ENCODE peak calls at places on chromosomes 7 and 10, in six cellular contexts. C is HCT116, X is neural progenitor cell, M is left ventricle myocardium inferior, K is neuronal stem cell, Y is colonic mucosa. D is an unnamed sample. For H3K4me1, the result is how much of the 10 kb centered on the place peaks cover.

GRCh38 chr7:142745783-142746182 is 3.5 kb upstream of the PRSS1 start:
- DNase-seq in M (no peak), K (no peak), X (no peak), C (no peak), Y (no peak), D (no peak)

GRCh38 chr10:130300608-130301025 is 164.4 kb downstream of the GLRX3 start:
- DNase-seq in C (no peak), Y (no peak), M (peak), K (no peak), X (no peak), D (no peak)

GRCh38 chr10:27745719-27746363 is at the start of gene MKX:
- DNase-seq in K (peak), M (peak), X (peak), Y (peak), C (no peak), D (no peak)

GRCh38 chr7:99135938-99136337 is 8.0 kb downstream of the SMURF1 start:
- DNase-seq in M (no peak), X (no peak), C (no peak), K (no peak), Y (no peak), D (no peak)

GRCh38 chr7:31497501-31497900 is 16.4 kb upstream of the ITPRID1 start:
- DNase-seq in Y (no peak), X (no peak), M (no peak), C (no peak), K (no peak), D (no peak)

GRCh38 chr10:14259696-14260595 is 70.8 kb downstream of the FRMD4A start:
- DNase-seq in K (no peak), Y (no peak), M (no peak), X (no peak), C (no peak), D (no peak)

GRCh38 chr7:92882760-92883159 is 46.4 kb upstream of the CDK6 start:
- DNase-seq in C (no peak), X (no peak), Y (no peak), M (no peak), K (no peak), D (no peak)

GRCh38 chr10:130078120-130078519 is 32.5 kb downstream of the C10orf143 start:
- DNase-seq in C (no peak), Y (no peak), K (no peak), X (no peak), M (no peak), D (no peak)

GRCh38 chr7:15288746-15289145 is 273.1 kb downstream of the AGMO start:
- DNase-seq in K (no peak), C (no peak), M (no peak), X (no peak), Y (no peak), D (no peak)

GRCh38 chr10:14751576-14752330 is 22.9 kb downstream of the FAM107B start:
- DNase-seq in Y (peak), C (no peak), K (no peak), M (peak), X (no peak), D (no peak)

GRCh38 chr10:89837173-89838001 is 136.0 kb downstream of the KIF20B start:
- DNase-seq in C (no peak), Y (peak), K (no peak), M (peak), X (no peak), D (no peak)

GRCh38 chr10:119396008-119396708 is 146.4 kb downstream of the RGS10 start:
- DNase-seq in C (no peak), M (no peak), X (no peak), Y (no peak), K (no peak), D (no peak)

GRCh38 chr7:96992624-96993452 is 12.5 kb upstream of the DLX6 start:
- DNase-seq in C (no peak), Y (no peak), K (peak), X (peak), M (no peak), D (no peak)

GRCh38 chr7:85186521-85187241 is at the start of gene SEMA3D:
- DNase-seq in C (peak), K (peak), X (peak), M (peak), Y (peak), D (no peak)

GRCh38 chr7:143305423-143306070 is 10.4 kb upstream of the CLCN1 start:
- DNase-seq in X (peak), M (peak), Y (peak), C (peak), K (no peak), D (no peak)

DNA sequence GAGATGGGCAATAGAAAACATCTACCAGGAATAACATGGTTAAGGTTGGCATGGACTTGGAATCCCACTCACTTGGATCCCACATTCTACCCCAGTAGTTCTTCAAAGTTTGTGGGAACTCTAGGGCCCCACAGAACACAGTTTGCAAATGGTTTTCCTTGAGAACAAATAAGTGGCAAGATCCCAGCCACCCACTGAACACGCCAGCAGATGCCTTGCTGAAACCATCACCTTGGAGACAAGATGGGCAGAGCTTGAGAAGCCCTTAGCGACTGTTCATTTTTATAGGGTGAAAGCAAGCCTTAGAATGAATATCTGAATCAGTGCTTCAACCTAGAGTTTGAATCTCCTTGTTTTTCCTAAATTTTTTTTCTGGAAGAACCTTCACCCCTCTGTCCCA is 349.1 kb downstream of the RPS24 start:
- DNase-seq in X (no peak), K (no peak), M (no peak), Y (no peak), C (no peak), D (no peak)
- H3K4me3 ChIP-seq in X (no peak), K (no peak), M (no peak), Y (no peak), C (no peak), D (no peak)

DNA sequence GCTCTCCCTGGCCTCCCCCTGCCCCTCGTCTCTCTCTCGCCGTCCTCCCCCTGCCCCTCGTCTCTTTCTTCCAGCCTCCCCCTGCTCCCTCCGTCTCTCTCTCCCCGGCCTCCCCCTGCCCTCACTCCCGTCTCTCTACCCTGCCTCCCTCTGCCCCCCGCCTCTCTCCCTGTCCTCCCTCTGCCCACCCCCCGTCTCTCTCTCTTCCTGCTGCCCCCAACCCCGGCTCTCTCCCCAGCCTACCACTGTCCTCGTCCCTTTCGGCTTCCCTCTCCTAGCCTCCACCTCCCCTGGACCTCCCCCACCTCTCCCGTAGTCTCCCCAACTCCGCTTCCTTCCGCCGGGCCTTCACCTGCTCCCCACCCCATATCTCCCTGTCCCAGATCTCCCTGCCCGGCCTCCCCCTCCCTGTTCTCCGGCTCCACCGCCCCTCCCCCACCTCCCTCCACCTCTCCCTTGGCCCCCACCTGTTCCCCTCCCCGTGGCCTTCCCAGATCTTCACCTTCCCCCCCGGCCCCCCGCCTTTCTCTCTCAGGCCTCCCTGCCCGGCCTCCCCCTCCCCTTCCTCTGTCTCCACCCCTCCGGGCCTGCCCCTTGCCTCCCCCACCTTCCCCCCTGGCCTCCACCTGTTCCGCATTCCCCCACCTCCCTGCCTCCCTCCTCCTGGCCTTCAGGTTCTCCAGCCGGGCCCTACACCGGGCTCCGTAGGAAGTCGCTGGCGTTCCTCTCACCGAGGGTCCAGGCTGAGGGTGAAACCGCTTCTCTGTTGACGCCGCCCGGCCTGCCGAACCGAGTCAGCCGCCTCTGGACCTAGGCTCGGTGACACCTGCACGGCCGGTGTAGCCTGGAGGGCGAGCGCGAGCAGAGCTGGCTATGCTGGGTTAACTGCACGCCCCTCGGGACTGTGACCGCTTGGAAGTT is 1.2 kb downstream of the GET4 start:
- DNase-seq in X (peak), C (no peak), K (no peak), Y (peak), M (no peak), D (no peak)
- H3K4me1 ChIP-seq in X (under half), C (under half), K (under half), Y (under half), M (half or more), D (under half)

GRCh38 chr7:117097860-117098259 is 144.6 kb downstream of the ST7 start:
- DNase-seq in Y (no peak), C (no peak), M (no peak), K (no peak), X (no peak), D (no peak)

GRCh38 chr7:117094457-117094856 is 141.2 kb downstream of the ST7 start:
- DNase-seq in M (no peak), X (no peak), C (no peak), K (no peak), Y (no peak), D (no peak)

GRCh38 chr7:117095055-117095454 is 141.8 kb downstream of the ST7 start:
- DNase-seq in M (no peak), C (no peak), Y (no peak), K (no peak), X (no peak), D (no peak)

GRCh38 chr7:117098457-117098856 is 145.2 kb downstream of the ST7 start:
- DNase-seq in X (no peak), C (no peak), K (no peak), M (no peak), Y (no peak), D (no peak)

DNA sequence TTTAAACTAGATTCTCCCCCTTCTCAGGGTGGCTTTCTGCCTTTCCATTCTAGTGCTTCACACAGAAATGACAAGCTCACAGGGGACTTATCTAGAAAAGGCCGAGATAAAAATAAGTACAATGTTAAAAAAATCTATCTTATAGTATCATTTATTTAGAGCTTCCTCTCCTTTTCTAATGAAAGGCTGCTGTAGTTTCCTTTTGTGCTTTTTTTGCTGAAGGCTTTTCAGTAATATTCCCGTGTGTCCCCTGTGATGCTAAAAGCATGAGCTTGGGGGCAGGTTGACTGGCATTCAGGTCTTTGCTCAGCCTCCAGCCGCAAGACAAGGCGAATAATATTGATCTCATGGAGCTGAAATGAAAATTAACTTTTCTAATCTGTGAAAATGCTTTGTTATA is 143.0 kb downstream of the ST7 start:
- DNase-seq in M (no peak), X (no peak), Y (no peak), C (no peak), K (no peak), D (no peak)
- H3K27ac ChIP-seq in M (no peak), X (no peak), Y (no peak), C (no peak), K (no peak), D (no peak)

GRCh38 chr10:91591792-91592165 is 41.1 kb downstream of the PPP1R3C start:
- DNase-seq in C (no peak), M (no peak), K (no peak), X (no peak), Y (no peak), D (no peak)
- H3K4me3 ChIP-seq in C (no peak), M (peak), K (no peak), X (no peak), Y (no peak), D (no peak)

DNA sequence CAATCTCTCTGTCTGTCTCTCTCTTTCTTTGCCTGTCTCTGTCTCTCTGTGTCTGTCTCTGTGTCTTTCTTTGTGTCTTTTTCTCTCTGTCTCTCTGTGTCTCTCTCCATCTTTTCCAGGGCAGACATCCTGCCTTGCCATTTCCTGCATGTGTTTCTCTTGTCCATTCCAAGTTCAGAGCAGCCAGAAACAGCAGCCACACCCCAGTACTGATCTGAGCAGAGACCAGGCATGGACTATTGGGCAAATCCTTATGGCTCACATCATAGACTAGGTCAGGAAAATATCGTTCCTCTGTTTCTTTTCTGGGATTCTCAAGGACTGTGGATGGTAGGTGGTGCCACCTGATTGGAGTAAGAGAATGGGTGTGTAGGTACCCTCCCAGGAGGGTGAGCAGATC is 95.8 kb downstream of the RAMP3 start:
- DNase-seq in C (no peak), X (no peak), Y (no peak), K (no peak), M (no peak), D (no peak)
- H3K4me1 ChIP-seq in C (under half), X (under half), Y (under half), K (under half), M (under half), D (under half)

GRCh38 chr10:77939561-77940001 is 13.0 kb upstream of the DLG5 start:
- DNase-seq in C (no peak), K (no peak), X (peak), Y (peak), M (peak), D (no peak)
- H3K27ac ChIP-seq in C (no peak), K (no peak), X (no peak), Y (no peak), M (no peak), D (peak)

DNA sequence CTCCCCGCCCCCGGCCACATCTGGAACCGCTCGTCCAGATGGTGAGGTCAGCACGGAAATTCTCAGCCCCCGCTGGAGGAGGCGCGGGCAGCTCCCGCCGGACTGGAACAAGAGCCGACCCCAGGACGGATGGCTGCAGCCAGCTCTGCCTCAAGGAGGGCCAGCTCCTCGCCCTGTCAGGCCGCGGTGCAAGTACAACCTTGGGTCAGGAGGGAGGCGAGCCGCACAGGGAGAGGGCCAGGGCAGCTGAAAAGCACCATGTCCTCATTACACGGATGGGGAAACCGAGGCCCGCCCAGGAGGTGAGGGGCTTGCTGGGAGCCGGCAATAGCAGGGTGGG is 3.8 kb upstream of the GRIFIN start:
- DNase-seq in X (no peak), C (no peak), M (no peak), Y (no peak), K (no peak), D (no peak)
- H3K4me3 ChIP-seq in X (no peak), C (no peak), M (no peak), Y (no peak), K (no peak), D (no peak)

GRCh38 chr10:35413985-35414861 is 77.9 kb downstream of the CCNY start:
- DNase-seq in Y (no peak), X (no peak), K (no peak), M (no peak), C (no peak), D (no peak)
- H3K4me1 ChIP-seq in Y (under half), X (under half), K (under half), M (half or more), C (under half), D (under half)

DNA sequence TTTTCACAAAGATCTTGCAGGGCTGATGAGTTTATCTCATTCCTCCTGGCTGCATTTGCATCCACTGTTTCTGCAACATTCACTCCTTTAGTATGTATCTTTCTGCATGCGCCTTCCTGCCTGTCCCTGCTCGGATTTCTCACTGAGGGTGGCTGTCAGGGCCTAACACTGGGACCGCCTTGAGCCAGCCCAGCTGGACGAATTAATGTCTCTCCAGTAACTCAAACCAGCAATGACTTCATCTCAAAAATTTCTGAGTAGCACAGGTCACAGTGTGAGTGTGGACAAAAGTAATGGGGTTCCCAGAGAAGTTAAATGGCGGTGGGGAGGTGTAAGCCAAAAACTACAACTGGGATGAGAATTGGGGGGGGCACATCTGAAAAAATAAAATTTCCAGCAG is 444.0 kb upstream of the MGMT start:
- DNase-seq in M (peak), X (no peak), Y (no peak), K (no peak), C (no peak), D (no peak)
- H3K27ac ChIP-seq in M (peak), X (no peak), Y (no peak), K (no peak), C (no peak), D (no peak)

D was measured in esophagus squamous epithelium.